ENCODE peak calls at places on chromosome 16, in four cellular contexts. B is GM12878, Z is left ventricle myocardium inferior, G is adrenal gland. L is an unnamed sample.

GRCh38 chr16:9996191-9996590 is 186.0 kb downstream of the GRIN2A start:
- DNase-seq in Z (no peak), G (no peak), B (no peak), L (no peak)

GRCh38 chr16:68869492-68870084 is 26.3 kb downstream of the TANGO6 start:
- DNase-seq in Z (no peak), G (no peak), B (no peak), L (no peak)

GRCh38 chr16:24753437-24753836 is 24.0 kb downstream of the TNRC6A start:
- DNase-seq in Z (no peak), B (no peak), G (no peak), L (no peak)

GRCh38 chr16:82344157-82344556 is 174.1 kb upstream of the MPHOSPH6 start:
- DNase-seq in B (no peak), Z (no peak), G (no peak), L (no peak)

GRCh38 chr16:85157372-85157771 is 45.1 kb upstream of the CIBAR2 start:
- DNase-seq in B (no peak), Z (no peak), G (no peak), L (no peak)

GRCh38 chr16:1068451-1068850 is 4.1 kb upstream of the SSTR5 start:
- DNase-seq in G (no peak), Z (no peak), B (no peak), L (no peak)

GRCh38 chr16:48542020-48542473 is 67.9 kb downstream of the N4BP1 start:
- DNase-seq in B (no peak), Z (peak; percentile 55), G (peak; percentile 71), L (peak; percentile 81)

GRCh38 chr16:89822188-89823086 is 5.8 kb upstream of the SPIRE2 start:
- DNase-seq in B (no peak), Z (no peak), G (no peak), L (no peak)

GRCh38 chr16:11674818-11675560 is 6.7 kb downstream of the SNN start:
- DNase-seq in G (no peak), B (no peak), Z (no peak), L (no peak)

GRCh38 chr16:75626806-75627205 is 3.7 kb upstream of the ADAT1 start:
- DNase-seq in B (no peak), Z (no peak), G (no peak), L (no peak)

GRCh38 chr16:10971560-10971961 is 27.2 kb downstream of the CLEC16A start:
- DNase-seq in B (no peak), G (peak; percentile 67), Z (no peak), L (no peak)

GRCh38 chr16:86391987-86392386 is 118.3 kb upstream of the FOXF1 start:
- DNase-seq in G (no peak), B (no peak), Z (no peak), L (no peak)

GRCh38 chr16:316741-317464 is 33.9 kb downstream of the PDIA2 start:
- DNase-seq in B (no peak), G (no peak), Z (no peak), L (no peak)

GRCh38 chr16:81513204-81514040 is 68.8 kb downstream of the CMIP start:
- DNase-seq in G (peak; percentile 73), Z (peak; percentile 72), B (no peak), L (no peak)

GRCh38 chr16:11666108-11667055 is 1.9 kb upstream of the SNN start:
- DNase-seq in B (no peak), Z (no peak), G (no peak), L (no peak)

GRCh38 chr16:59210955-59211541 is 476.9 kb upstream of the GOT2 start:
- DNase-seq in G (peak; percentile 33), Z (no peak), B (no peak), L (no peak)

GRCh38 chr16:74635303-74635702 is 28.4 kb upstream of the GLG1 start:
- DNase-seq in G (no peak), B (no peak), Z (no peak), L (no peak)

GRCh38 chr16:57530104-57530522 is 6.3 kb downstream of the CCDC102A start:
- DNase-seq in B (no peak), G (no peak), Z (peak; percentile 18), L (peak; percentile 65)

GRCh38 chr16:8908779-8909468 is 26.8 kb downstream of the LITAFD start:
- DNase-seq in G (no peak), Z (no peak), B (no peak), L (no peak)

GRCh38 chr16:46884513-46885293 is 541 bp downstream of the GPT2 start:
- DNase-seq in G (peak; percentile 33), Z (no peak), B (no peak), L (no peak)

GRCh38 chr16:69260506-69260905 is 50.6 kb upstream of the VPS4A start:
- DNase-seq in B (no peak), G (no peak), Z (no peak), L (no peak)

GRCh38 chr16:68921654-68922053 is 78.3 kb downstream of the TANGO6 start:
- DNase-seq in B (no peak), G (no peak), Z (no peak), L (no peak)

GRCh38 chr16:10039220-10040096 is 142.8 kb downstream of the GRIN2A start:
- DNase-seq in Z (no peak), G (no peak), B (no peak), L (no peak)

GRCh38 chr16:70341600-70341999 is 5.1 kb upstream of the DDX19A start:
- DNase-seq in B (no peak), Z (no peak), G (no peak), L (no peak)

GRCh38 chr16:50688083-50688482 is 5.3 kb upstream of the NOD2 start:
- DNase-seq in Z (no peak), B (no peak), G (no peak), L (no peak)

GRCh38 chr16:23502466-23502865 is 7.8 kb downstream of the GGA2 start:
- DNase-seq in Z (no peak), B (no peak), G (no peak), L (no peak)

GRCh38 chr16:61146429-61146828 is 889.8 kb downstream of the CDH8 start:
- DNase-seq in Z (no peak), G (no peak), B (no peak), L (no peak)

GRCh38 chr16:49484936-49485335 is 111.3 kb downstream of the C16orf78 start:
- DNase-seq in Z (no peak), G (no peak), B (no peak), L (peak; percentile 27)

GRCh38 chr16:1676661-1677060 is 1.4 kb upstream of the JPT2 start:
- DNase-seq in B (no peak), G (no peak), Z (no peak), L (no peak)

GRCh38 chr16:24151482-24151939 is 104.6 kb upstream of the CACNG3 start:
- DNase-seq in G (no peak), Z (no peak), B (no peak), L (no peak)

GRCh38 chr16:79188115-79188779 is 412.3 kb downstream of the MAF start:
- DNase-seq in B (no peak), G (no peak), Z (no peak), L (no peak)

GRCh38 chr16:72542103-72542502 is 370.1 kb upstream of the PMFBP1 start:
- DNase-seq in B (no peak), Z (no peak), G (no peak), L (no peak)

GRCh38 chr16:88310796-88311605 is 71.8 kb upstream of the ZNF469 start:
- DNase-seq in G (no peak), Z (no peak), B (no peak), L (no peak)

GRCh38 chr16:85310868-85311585 is 198.8 kb upstream of the CIBAR2 start:
- DNase-seq in G (peak; percentile 65), Z (peak; percentile 37), B (no peak), L (no peak)

DNA sequence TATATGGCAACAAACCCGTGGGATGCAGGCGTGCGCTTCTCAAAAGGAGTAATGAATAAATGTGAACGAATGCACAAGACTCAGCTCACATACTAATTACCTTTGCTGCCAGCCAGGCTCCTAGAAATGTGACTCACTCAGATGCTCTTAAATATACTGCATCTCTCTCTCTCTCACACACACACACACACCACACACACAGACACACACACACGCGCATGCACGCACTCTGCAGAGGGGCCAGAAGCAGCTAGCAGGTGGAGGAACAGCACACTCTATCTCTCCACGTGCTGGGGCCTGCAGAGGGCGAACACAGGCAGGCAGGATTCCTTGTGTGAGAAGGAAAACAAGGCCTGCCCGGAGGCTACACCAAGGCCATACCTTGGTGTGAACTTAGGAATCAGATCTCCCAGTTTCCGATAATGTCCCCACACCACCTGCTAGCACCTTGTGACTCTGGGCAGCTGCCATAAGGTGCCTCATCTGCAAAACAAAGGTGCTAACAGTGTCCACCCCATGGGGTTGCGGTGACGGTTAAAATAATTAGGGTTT is 5.3 kb downstream of the GPRC5B start:
- DNase-seq in B (no peak), G (peak; percentile 8), Z (peak; percentile 29), L (no peak)
- TF ChIP-seq CTCF in B (no peak), G (no peak), Z (no peak), L (no peak)

GRCh38 chr16:20519231-20519630 is 56.9 kb downstream of the ACSM2B start:
- DNase-seq in Z (no peak), B (no peak), G (no peak), L (no peak)
- H3K9me3 ChIP-seq in Z (no peaks in the 10 kb centered on the region), B (no peaks in the 10 kb centered on the region), G (no peaks in the 10 kb centered on the region), L (no peaks in the 10 kb centered on the region)

DNA sequence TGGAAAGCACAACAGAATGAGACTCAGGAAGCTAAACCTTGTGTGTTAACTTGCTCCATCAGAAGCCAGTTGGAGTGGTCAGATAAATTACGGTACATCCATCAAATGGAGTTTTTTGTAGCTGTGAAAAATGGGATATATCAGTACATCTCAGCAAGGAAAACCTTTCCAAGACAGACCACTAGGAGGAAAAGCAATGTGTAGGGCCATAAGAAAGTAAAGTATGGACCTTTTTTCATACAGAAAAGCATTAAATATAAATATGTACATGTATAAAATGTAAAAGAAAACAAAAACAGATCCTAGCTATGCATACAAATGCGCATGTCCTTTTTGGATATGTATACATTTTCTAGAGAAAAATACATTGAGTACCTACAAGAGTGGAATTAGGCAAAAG is 403.9 kb upstream of the CDH11 start:
- DNase-seq in G (no peak), B (no peak), Z (no peak), L (no peak)
- TF ChIP-seq CTCF in G (no peak), B (no peak), Z (no peak), L (no peak)

GRCh38 chr16:3413730-3414379 is 12.8 kb downstream of the ZNF174 start:
- DNase-seq in B (no peak), Z (no peak), G (no peak), L (no peak)

GRCh38 chr16:3408561-3409197 is 7.7 kb downstream of the ZNF174 start:
- DNase-seq in Z (no peak), B (no peak), G (no peak), L (no peak)
- H3K9me3 ChIP-seq in Z (peaks cover 94% of the 10 kb centered on the region), B (peaks cover 36% of the 10 kb centered on the region), G (peaks cover 15% of the 10 kb centered on the region), L (peaks cover 78% of the 10 kb centered on the region)

GRCh38 chr16:31700530-31701388 is 172.8 kb upstream of the ZNF267 start:
- DNase-seq in B (peak; percentile 67), G (peak; percentile 80), Z (peak; percentile 82), L (peak; percentile 93)
- TF ChIP-seq CTCF in B (peak; percentile 7), G (no peak), Z (peak; percentile 24), L (peak; percentile 21)